ENCODE peak calls at places on chromosomes 4 and X, in six cellular contexts. P is SK-MEL-5; M is choroid plexus epithelial cell; D is cardiac muscle cell; Y is osteocyte; N is activated T-cell treated with anti-CD3 and anti-CD28 coated beads, Interleukin-2, amount 50 U/mL, for 4 hours. E is an unnamed sample.

GRCh38 chrX:84258708-84259107 is 70.7 kb upstream of the RPS6KA6 start:
- DNase-seq in P (no peak), M (no peak), D (no peak), Y (no peak), N (no peak), E (no peak)

GRCh38 chrX:55839480-55839879 is 121.9 kb downstream of the RRAGB start:
- DNase-seq in P (peak; percentile 37), M (no peak), D (no peak), Y (no peak), N (no peak), E (no peak)

GRCh38 chrX:114924423-114924822 is 93.0 kb downstream of the IL13RA2 start:
- DNase-seq in P (no peak), M (peak; percentile 23), D (no peak), Y (no peak), N (no peak), E (no peak)

GRCh38 chr4:80237992-80238391 is 28.5 kb upstream of the FGF5 start:
- DNase-seq in P (peak; percentile 16), M (peak; percentile 62), D (no peak), Y (no peak), N (no peak), E (no peak)

GRCh38 chrX:48521353-48522243 is at the start of gene EBP:
- DNase-seq in P (peak; percentile 92), M (peak; percentile 88), D (peak; percentile 88), Y (peak; percentile 94), N (peak; percentile 90), E (peak; percentile 97)

GRCh38 chrX:129360175-129360574 is 163.1 kb downstream of the SMARCA1 start:
- DNase-seq in P (peak; percentile 69), M (peak; percentile 59), D (peak; percentile 61), Y (no peak), N (peak; percentile 5), E (peak; percentile 25)

GRCh38 chr4:125280892-125281403 is 33.8 kb upstream of the FAT4 start:
- DNase-seq in P (no peak), M (no peak), D (no peak), Y (no peak), N (no peak), E (no peak)

GRCh38 chr4:37326852-37327251 is 82.3 kb downstream of the NWD2 start:
- DNase-seq in P (no peak), M (no peak), D (no peak), Y (no peak), N (no peak), E (no peak)

GRCh38 chr4:168589154-168589553 is 92.3 kb downstream of the PALLD start:
- DNase-seq in P (no peak), M (peak; percentile 77), D (no peak), Y (no peak), N (no peak), E (no peak)

GRCh38 chrX:119468930-119469635 is 839 bp downstream of the SLC25A5 start:
- DNase-seq in P (peak; percentile 81), M (peak; percentile 82), D (peak; percentile 89), Y (peak; percentile 94), N (peak; percentile 84), E (peak; percentile 52)

GRCh38 chr4:83369825-83370639 is 35.4 kb upstream of the HPSE start:
- DNase-seq in P (peak; percentile 34), M (peak; percentile 28), D (no peak), Y (no peak), N (no peak), E (no peak)

GRCh38 chr4:174429701-174430100 is 92.6 kb downstream of the HPGD start:
- DNase-seq in P (no peak), M (peak; percentile 24), D (no peak), Y (no peak), N (no peak), E (no peak)

GRCh38 chrX:129980540-129981206 is 1.8 kb upstream of the BCORL1 start:
- DNase-seq in P (no peak), M (no peak), D (peak; percentile 73), Y (no peak), N (no peak), E (peak; percentile 87)

GRCh38 chr4:104868942-104869341 is 277.7 kb upstream of the TET2 start:
- DNase-seq in P (no peak), M (no peak), D (no peak), Y (no peak), N (no peak), E (no peak)

GRCh38 chrX:118627084-118627758 is 100.2 kb upstream of the IL13RA1 start:
- DNase-seq in P (peak; percentile 24), M (peak; percentile 22), D (no peak), Y (no peak), N (no peak), E (peak; percentile 16)

GRCh38 chrX:47384502-47384901 is 14.1 kb downstream of the ZNF157 start:
- DNase-seq in P (peak; percentile 74), M (peak; percentile 75), D (peak; percentile 82), Y (no peak), N (peak; percentile 74), E (peak; percentile 15)

GRCh38 chr4:13892739-13893105 is 265.2 kb upstream of the BOD1L1 start:
- DNase-seq in P (no peak), M (peak; percentile 75), D (no peak), Y (no peak), N (no peak), E (no peak)

GRCh38 chr4:53055274-53055673 is 193.2 kb downstream of the RASL11B start:
- DNase-seq in P (peak; percentile 46), M (peak; percentile 90), D (no peak), Y (no peak), N (no peak), E (no peak)

GRCh38 chrX:25277574-25277973 is 261.8 kb upstream of the ARX start:
- DNase-seq in P (no peak), M (no peak), D (no peak), Y (no peak), N (no peak), E (no peak)

GRCh38 chr4:158025131-158025530 is 147.7 kb downstream of the GASK1B start:
- DNase-seq in P (peak; percentile 68), M (peak; percentile 47), D (no peak), Y (no peak), N (no peak), E (no peak)

GRCh38 chr4:41120297-41121217 is 93.8 kb downstream of the APBB2 start:
- DNase-seq in P (peak; percentile 78), M (peak; percentile 92), D (no peak), Y (no peak), N (no peak), E (peak; percentile 37)

GRCh38 chr4:83268491-83268890 is 16.1 kb downstream of the COQ2 start:
- DNase-seq in P (no peak), M (peak; percentile 31), D (no peak), Y (no peak), N (no peak), E (no peak)

GRCh38 chr4:126899382-126899801 is 733.4 kb upstream of the INTU start:
- DNase-seq in P (no peak), M (peak; percentile 77), D (peak; percentile 5), Y (no peak), N (no peak), E (no peak)

GRCh38 chr4:79576480-79576803 is 168.4 kb upstream of the GK2 start:
- DNase-seq in P (peak; percentile 46), M (peak; percentile 59), D (peak; percentile 65), Y (no peak), N (no peak), E (peak; percentile 4)

GRCh38 chrX:147950352-147950751 is 30.8 kb upstream of the FMR1NB start:
- DNase-seq in P (no peak), M (no peak), D (no peak), Y (no peak), N (no peak), E (peak; percentile 30)

GRCh38 chrX:155242300-155242699 is 22.0 kb downstream of the RAB39B start:
- DNase-seq in P (no peak), M (no peak), D (no peak), Y (no peak), N (no peak), E (no peak)

GRCh38 chr4:104906274-104906673 is 240.4 kb upstream of the TET2 start:
- DNase-seq in P (no peak), M (no peak), D (no peak), Y (no peak), N (no peak), E (no peak)

GRCh38 chrX:52852110-52852872 is 15.6 kb downstream of the XAGE3 start:
- DNase-seq in P (no peak), M (peak; percentile 26), D (no peak), Y (no peak), N (no peak), E (no peak)

GRCh38 chr4:107138433-107138832 is 102.3 kb upstream of the DKK2 start:
- DNase-seq in P (no peak), M (no peak), D (no peak), Y (no peak), N (no peak), E (no peak)

GRCh38 chr4:122666527-122667245 is 45.8 kb upstream of the IL21 start:
- DNase-seq in P (no peak), M (peak; percentile 94), D (no peak), Y (no peak), N (no peak), E (no peak)

GRCh38 chrX:153333271-153333670 is 682 bp upstream of the ZNF275 start:
- DNase-seq in P (no peak), M (peak; percentile 50), D (no peak), Y (no peak), N (no peak), E (no peak)

GRCh38 chrX:20265221-20265725 is 1.4 kb downstream of the RPS6KA3 start:
- DNase-seq in P (peak; percentile 61), M (peak; percentile 80), D (peak; percentile 46), Y (no peak), N (peak; percentile 63), E (no peak)

E was measured in HuH-7.